ENCODE peak calls at places on chromosomes 5 and 9, in nine cellular contexts. N is ovary; Q is NAMALWA; C is activated effector memory CD4-positive, alpha-beta T cell treated with anti-CD3 and anti-CD28 coated beads, Interleukin-2, amount 50 U/mL, for 16 hours; B is NCI-H146; J is HTR-8/SVneo; W is cerebellar nuclear complex; K is Peyer's patch; S is stimulated activated naive CD4-positive, alpha-beta T cell. G is an unnamed sample.

GRCh38 chr5:38551020-38552017 is 5.1 kb downstream of the LIFR start:
- DNase-seq in N (no peak), Q (peak; percentile 35), C (no peak), B (no peak), J (peak; percentile 64), W (no peak), K (no peak), S (no peak), G (no peak)

GRCh38 chr9:108483676-108484075 is 372.1 kb downstream of the ACTL7B start:
- DNase-seq in N (no peak), Q (no peak), C (no peak), B (no peak), J (no peak), W (no peak), K (no peak), S (no peak), G (no peak)

GRCh38 chr9:34551751-34552605 is 29.2 kb upstream of the ENHO start:
- DNase-seq in N (no peak), Q (no peak), C (peak; percentile 56), B (no peak), J (no peak), W (no peak), K (peak; percentile 31), S (no peak), G (no peak)

GRCh38 chr9:27125030-27125429 is 16.0 kb downstream of the TEK start:
- DNase-seq in N (peak; percentile 69), Q (no peak), C (no peak), B (peak; percentile 3), J (peak; percentile 24), W (no peak), K (peak; percentile 57), S (no peak), G (no peak)

GRCh38 chr5:66864240-66864884 is 268.2 kb downstream of the MAST4 start:
- DNase-seq in N (no peak), Q (peak; percentile 38), C (peak; percentile 65), B (peak; percentile 9), J (no peak), W (no peak), K (no peak), S (no peak), G (no peak)

GRCh38 chr5:43555895-43556606 is 826 bp downstream of the PAIP1 start:
- DNase-seq in N (peak; percentile 55), Q (peak; percentile 70), C (peak; percentile 83), B (peak; percentile 38), J (peak; percentile 43), W (no peak), K (peak; percentile 71), S (no peak), G (peak; percentile 24)

GRCh38 chr9:137030528-137030927 is 1.4 kb downstream of the FUT7 start:
- DNase-seq in N (no peak), Q (no peak), C (peak; percentile 84), B (no peak), J (no peak), W (no peak), K (peak; percentile 83), S (no peak), G (no peak)

GRCh38 chr9:114224247-114224610 is 68.9 kb downstream of the COL27A1 start:
- DNase-seq in N (no peak), Q (no peak), C (no peak), B (no peak), J (peak; percentile 42), W (no peak), K (no peak), S (no peak), G (no peak)

GRCh38 chr5:130963798-130964197 is 201.3 kb downstream of the HINT1 start:
- DNase-seq in N (no peak), Q (no peak), C (no peak), B (no peak), J (no peak), W (no peak), K (no peak), S (no peak), G (no peak)

GRCh38 chr5:96140084-96140483 is 178.4 kb upstream of the ELL2 start:
- DNase-seq in N (no peak), Q (no peak), C (no peak), B (no peak), J (no peak), W (no peak), K (no peak), S (no peak), G (no peak)

GRCh38 chr5:148267972-148268371 is 622 bp upstream of the SPINK13 start:
- DNase-seq in N (no peak), Q (no peak), C (no peak), B (no peak), J (no peak), W (no peak), K (no peak), S (no peak), G (no peak)

GRCh38 chr9:129962376-129962765 is 80.6 kb downstream of the FNBP1 start:
- DNase-seq in N (no peak), Q (no peak), C (no peak), B (no peak), J (no peak), W (no peak), K (no peak), S (no peak), G (no peak)

GRCh38 chr5:55440188-55440646 is 94.5 kb downstream of the PLPP1 start:
- DNase-seq in N (no peak), Q (no peak), C (peak; percentile 65), B (no peak), J (no peak), W (no peak), K (no peak), S (no peak), G (no peak)

GRCh38 chr5:38557309-38557710 is 864 bp upstream of the LIFR start:
- DNase-seq in N (no peak), Q (no peak), C (no peak), B (no peak), J (no peak), W (no peak), K (no peak), S (no peak), G (no peak)

GRCh38 chr9:126389958-126390357 is 63.3 kb downstream of the MVB12B start:
- DNase-seq in N (no peak), Q (no peak), C (no peak), B (no peak), J (no peak), W (no peak), K (no peak), S (no peak), G (no peak)

GRCh38 chr5:108521841-108522506 is 140.1 kb upstream of the FBXL17 start:
- DNase-seq in N (no peak), Q (peak; percentile 80), C (no peak), B (peak; percentile 9), J (peak; percentile 42), W (no peak), K (no peak), S (no peak), G (no peak)

GRCh38 chr5:73284985-73285384 is 112.0 kb downstream of the TMEM174 start:
- DNase-seq in N (no peak), Q (no peak), C (no peak), B (no peak), J (no peak), W (no peak), K (no peak), S (no peak), G (no peak)

GRCh38 chr9:129823163-129823933 is 588 bp downstream of the TOR1A start:
- DNase-seq in N (no peak), Q (no peak), C (peak; percentile 68), B (no peak), J (peak; percentile 8), W (no peak), K (no peak), S (no peak), G (peak; percentile 9)

GRCh38 chr9:137487454-137488329 is 28.6 kb upstream of the NSMF start:
- DNase-seq in N (no peak), Q (no peak), C (no peak), B (peak; percentile 62), J (no peak), W (no peak), K (no peak), S (no peak), G (no peak)

GRCh38 chr9:120445974-120446373 is 134.0 kb downstream of the CDK5RAP2 start:
- DNase-seq in N (no peak), Q (peak; percentile 11), C (no peak), B (no peak), J (no peak), W (no peak), K (no peak), S (no peak), G (no peak)

GRCh38 chr5:150368526-150368925 is 11.0 kb downstream of the TCOF1 start:
- DNase-seq in N (no peak), Q (no peak), C (no peak), B (no peak), J (no peak), W (no peak), K (no peak), S (no peak), G (no peak)

GRCh38 chr5:113523168-113523567 is 9.7 kb downstream of the YTHDC2 start:
- DNase-seq in N (no peak), Q (no peak), C (no peak), B (no peak), J (no peak), W (no peak), K (no peak), S (no peak), G (no peak)

GRCh38 chr5:80215523-80215922 is 40.3 kb downstream of the SERINC5 start:
- DNase-seq in N (no peak), Q (no peak), C (peak; percentile 33), B (no peak), J (no peak), W (no peak), K (no peak), S (no peak), G (no peak)

GRCh38 chr5:151896041-151896691 is 28.5 kb downstream of the GLRA1 start:
- DNase-seq in N (no peak), Q (no peak), C (no peak), B (no peak), J (peak; percentile 69), W (no peak), K (no peak), S (no peak), G (no peak)

GRCh38 chr5:106154280-106154716 is 1516.4 kb downstream of the EFNA5 start:
- DNase-seq in N (no peak), Q (no peak), C (no peak), B (no peak), J (no peak), W (no peak), K (no peak), S (no peak), G (no peak)

GRCh38 chr9:22037954-22038690 is 29.0 kb upstream of the CDKN2B start:
- DNase-seq in N (no peak), Q (peak; percentile 66), C (no peak), B (peak; percentile 24), J (no peak), W (no peak), K (no peak), S (no peak), G (no peak)

GRCh38 chr9:98570663-98571440 is 137.9 kb downstream of the GABBR2 start:
- DNase-seq in N (no peak), Q (peak; percentile 35), C (no peak), B (no peak), J (no peak), W (no peak), K (no peak), S (no peak), G (no peak)

GRCh38 chr9:26947736-26948135 is 694 bp upstream of the PLAA start:
- DNase-seq in N (no peak), Q (no peak), C (peak; percentile 73), B (peak; percentile 36), J (no peak), W (no peak), K (no peak), S (no peak), G (no peak)

GRCh38 chr5:33441241-33441844 is 578 bp downstream of the TARS1 start:
- DNase-seq in N (no peak), Q (no peak), C (peak; percentile 75), B (peak; percentile 52), J (no peak), W (no peak), K (peak; percentile 48), S (peak; percentile 11), G (peak; percentile 11)

GRCh38 chr9:26604076-26604662 is 288.4 kb downstream of the CAAP1 start:
- DNase-seq in N (no peak), Q (no peak), C (no peak), B (no peak), J (no peak), W (no peak), K (no peak), S (no peak), G (no peak)

GRCh38 chr5:62271370-62271769 is 34.6 kb upstream of the KIF2A start:
- DNase-seq in N (no peak), Q (no peak), C (no peak), B (no peak), J (no peak), W (no peak), K (no peak), S (no peak), G (no peak)